ENCODE peak calls at places on chromosomes 3 and 15, in four cellular contexts. M, C, I and T are unnamed samples. For H3K4me1, the result is how much of the 10 kb centered on the place peaks cover.

GRCh38 chr3:115040673-115041286 is 106.3 kb downstream of the ZBTB20 start:
- DNase-seq in M (no peak), I (peak), C (no peak), T (no peak)

GRCh38 chr3:172726370-172726769 is 15.5 kb upstream of the NCEH1 start:
- DNase-seq in I (no peak), C (no peak), M (no peak), T (no peak)

GRCh38 chr3:190378240-190378891 is 9.6 kb upstream of the CLDN16 start:
- DNase-seq in I (no peak), M (no peak), C (no peak), T (no peak)

GRCh38 chr3:58009749-58010535 is 1.7 kb downstream of the FLNB start:
- DNase-seq in M (peak), C (peak), I (no peak), T (peak)

GRCh38 chr3:45929042-45929679 is 14.1 kb upstream of the CXCR6 start:
- DNase-seq in M (no peak), C (peak), I (peak), T (no peak)

GRCh38 chr15:100771745-100772144 is 107.9 kb upstream of the ALDH1A3 start:
- DNase-seq in M (no peak), I (no peak), C (no peak), T (no peak)

GRCh38 chr3:25856902-25857518 is 67.1 kb downstream of the OXSM start:
- DNase-seq in M (no peak), C (no peak), I (peak), T (no peak)

GRCh38 chr3:144429719-144430121 is 458.1 kb downstream of the DIPK2A start:
- DNase-seq in C (no peak), M (no peak), I (no peak), T (no peak)

GRCh38 chr3:77038928-77039605 is 832 bp upstream of the ROBO2 start:
- DNase-seq in C (no peak), M (peak), I (no peak), T (no peak)

GRCh38 chr3:13072239-13073041 is 789 bp downstream of the IQSEC1 start:
- DNase-seq in I (peak), C (peak), M (no peak), T (no peak)

GRCh38 chr3:124776856-124777255 is 46.6 kb downstream of the UMPS start:
- DNase-seq in M (no peak), C (no peak), I (no peak), T (no peak)

GRCh38 chr3:124774305-124774673 is 44.0 kb downstream of the UMPS start:
- DNase-seq in I (no peak), C (no peak), M (no peak), T (peak)

GRCh38 chr3:124775776-124776336 is 45.6 kb downstream of the UMPS start:
- DNase-seq in M (no peak), I (no peak), C (no peak), T (no peak)

GRCh38 chr3:124773351-124774304 is 43.4 kb downstream of the UMPS start:
- DNase-seq in M (no peak), C (no peak), I (peak), T (no peak)

DNA sequence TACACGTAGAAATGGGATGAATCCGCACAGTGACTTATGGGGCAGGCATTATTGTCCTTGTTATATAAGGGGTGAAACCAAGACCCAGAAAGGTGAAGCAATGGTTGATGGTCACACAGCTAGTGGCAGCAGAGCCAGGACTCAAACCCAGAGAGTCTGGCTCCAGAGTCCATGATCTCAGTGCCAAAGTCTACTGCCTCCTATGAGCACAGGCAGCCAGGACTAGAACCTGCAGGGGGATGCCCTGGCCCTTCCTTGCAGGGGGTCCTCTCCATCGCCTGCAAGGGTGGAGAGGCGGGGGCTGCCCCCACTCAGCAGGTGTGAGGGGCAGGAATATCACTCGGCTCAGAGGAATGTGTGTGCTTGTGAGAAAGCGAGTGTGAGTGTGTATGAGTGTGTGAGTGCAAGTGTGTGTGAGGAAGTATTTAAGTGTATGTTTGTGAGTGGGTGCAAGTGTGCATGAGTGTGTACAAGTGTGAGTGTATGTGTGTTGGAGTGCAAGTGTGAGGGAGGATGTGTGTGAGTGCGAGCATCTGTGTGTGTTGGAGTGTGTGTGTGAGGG is 44.7 kb downstream of the UMPS start:
- DNase-seq in I (no peak), C (no peak), M (no peak), T (no peak)
- H3K4me1 ChIP-seq in I (half or more), C (under half), M (under half), T (half or more)

DNA sequence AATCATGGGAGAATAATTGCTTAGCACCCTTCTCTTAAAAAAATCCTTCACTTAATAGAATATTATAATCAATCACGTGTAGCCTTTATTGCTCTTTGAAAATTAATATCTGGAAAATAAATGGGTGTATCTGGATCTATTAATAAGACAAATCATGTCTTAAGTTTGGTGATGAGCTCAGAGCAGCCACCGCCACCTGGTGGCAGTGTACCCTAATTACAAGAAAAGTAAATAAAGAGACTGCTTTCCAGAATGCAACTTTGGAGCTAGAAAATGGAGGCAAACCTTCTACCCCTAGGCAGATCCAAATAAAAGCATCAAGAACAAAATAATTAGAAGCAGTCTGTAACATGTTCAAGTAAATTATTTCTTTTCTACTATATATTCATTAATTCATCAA is 43.5 kb downstream of the EPHB1 start:
- DNase-seq in C (no peak), M (no peak), I (peak), T (no peak)
- TF ChIP-seq CTCF in C (no peak), M (no peak), I (peak), T (no peak)

DNA sequence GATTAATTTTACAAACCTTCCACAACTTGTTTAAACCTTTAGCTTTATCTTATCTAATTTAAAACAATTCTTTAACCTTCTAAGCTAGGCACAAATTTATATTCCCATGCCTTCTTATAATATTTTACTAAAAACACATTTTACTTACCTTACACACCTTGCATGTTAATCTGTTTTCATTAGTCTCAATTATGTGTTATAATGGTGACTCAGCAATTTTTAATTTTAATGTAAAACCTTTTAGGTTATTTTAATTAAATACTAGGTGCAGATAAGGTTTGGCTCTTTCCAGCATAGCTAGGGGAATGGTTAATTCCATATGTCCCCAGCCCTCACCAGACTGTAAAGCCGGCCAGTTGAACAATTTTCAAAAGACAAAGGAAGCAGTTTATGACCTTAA is 264.6 kb upstream of the SGO1 start:
- DNase-seq in C (no peak), M (no peak), I (no peak), T (no peak)
- H3K4me1 ChIP-seq in C (under half), M (under half), I (under half), T (under half)

GRCh38 chr3:145767909-145768308 is 393.1 kb downstream of the PLOD2 start:
- DNase-seq in C (no peak), M (no peak), I (peak), T (no peak)
- TF ChIP-seq CTCF in C (no peak), M (no peak), I (peak), T (no peak)

GRCh38 chr3:112767777-112768176 is 78.9 kb downstream of the CD200R1L start:
- DNase-seq in C (no peak), M (no peak), I (no peak), T (no peak)

GRCh38 chr3:112770026-112770626 is 76.5 kb downstream of the CD200R1L start:
- DNase-seq in I (peak), C (no peak), M (no peak), T (no peak)

GRCh38 chr3:112770907-112771306 is 75.8 kb downstream of the CD200R1L start:
- DNase-seq in I (no peak), M (no peak), C (no peak), T (no peak)

GRCh38 chr3:112767177-112767576 is 79.5 kb downstream of the CD200R1L start:
- DNase-seq in C (no peak), M (no peak), I (peak), T (no peak)

DNA sequence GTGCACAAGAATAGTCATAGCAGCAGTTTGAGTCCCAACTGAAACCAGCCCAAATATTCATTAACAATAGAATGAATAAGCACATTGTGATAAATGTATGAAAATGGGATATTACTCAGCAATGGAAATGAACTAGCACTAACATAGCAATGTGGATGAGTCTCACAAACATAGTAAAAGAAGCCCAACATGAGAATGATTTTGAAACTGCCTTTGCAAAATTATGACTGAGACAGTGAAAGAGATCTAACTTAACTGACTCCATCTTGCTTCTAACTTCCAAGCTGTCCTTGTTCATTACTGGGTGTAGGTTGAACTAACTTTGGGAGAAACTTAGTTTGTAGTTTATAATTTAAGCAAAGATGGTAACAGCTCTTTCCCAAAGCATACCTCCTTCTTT is 77.0 kb downstream of the CD200R1L start:
- DNase-seq in C (no peak), M (no peak), I (no peak), T (no peak)
- H3K4me1 ChIP-seq in C (under half), M (under half), I (under half), T (under half)

DNA sequence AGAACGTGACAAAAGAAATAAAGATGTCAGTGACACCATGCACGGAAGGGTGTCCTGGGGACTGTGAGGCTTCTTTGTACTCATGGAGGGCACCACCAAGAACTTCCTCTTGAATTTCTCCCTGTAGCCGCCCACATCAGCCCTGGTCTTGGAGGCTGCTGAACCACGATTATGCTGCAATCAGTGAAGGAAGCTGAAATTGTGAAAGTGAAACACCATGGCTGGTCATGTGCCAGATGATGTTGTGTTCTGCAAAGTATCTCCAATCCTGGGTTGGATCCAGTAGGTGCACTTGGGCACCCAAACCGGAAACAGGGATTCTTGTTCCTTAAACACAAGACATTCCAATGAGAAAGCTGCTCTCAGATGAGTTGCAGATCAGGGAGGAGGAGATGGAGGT is 104.4 kb upstream of the GOLGA6L6 start:
- DNase-seq in C (peak), M (no peak), I (peak), T (peak)
- TF ChIP-seq CTCF in C (no peak), M (no peak), I (no peak), T (no peak)